ENCODE peak calls at places on chromosomes 16 and 17, in ten cellular contexts. One of them, this sample, is unnamed.

GRCh38 chr17:28018439-28019070 is 23.9 kb upstream of the NLK start:
- DNase-seq in uterus: peak; percentile 30
- DNase-seq in pancreas: no peak
- DNase-seq in astrocyte: peak; percentile 11
- DNase-seq in colonic mucosa: no peak
- DNase-seq in neural progenitor cell: no peak
- DNase-seq in prostate gland: no peak
- DNase-seq in left ventricle myocardium inferior: peak; percentile 31
- DNase-seq in ovary: no peak
- DNase-seq in heart right ventricle: peak; percentile 31
- DNase-seq in this sample: no peak

GRCh38 chr17:76983075-76983411 is 114.8 kb downstream of the MGAT5B start:
- DNase-seq in uterus: no peak
- DNase-seq in pancreas: no peak
- DNase-seq in astrocyte: no peak
- DNase-seq in colonic mucosa: no peak
- DNase-seq in neural progenitor cell: no peak
- DNase-seq in prostate gland: no peak
- DNase-seq in left ventricle myocardium inferior: no peak
- DNase-seq in ovary: no peak
- DNase-seq in heart right ventricle: no peak
- DNase-seq in this sample: no peak

GRCh38 chr16:35559911-35560636 is 2100.7 kb downstream of the TP53TG3F start:
- DNase-seq in uterus: no peak
- DNase-seq in pancreas: no peak
- DNase-seq in astrocyte: no peak
- DNase-seq in colonic mucosa: no peak
- DNase-seq in neural progenitor cell: no peak
- DNase-seq in prostate gland: no peak
- DNase-seq in left ventricle myocardium inferior: no peak
- DNase-seq in ovary: no peak
- DNase-seq in heart right ventricle: no peak
- DNase-seq in this sample: no peak

GRCh38 chr16:12951392-12951791 is 50.0 kb downstream of the SHISA9 start:
- DNase-seq in uterus: no peak
- DNase-seq in pancreas: peak; percentile 11
- DNase-seq in astrocyte: no peak
- DNase-seq in colonic mucosa: no peak
- DNase-seq in neural progenitor cell: no peak
- DNase-seq in prostate gland: no peak
- DNase-seq in left ventricle myocardium inferior: no peak
- DNase-seq in ovary: no peak
- DNase-seq in heart right ventricle: no peak
- DNase-seq in this sample: no peak

GRCh38 chr16:81263470-81264200 is 25.1 kb downstream of the BCO1 start:
- DNase-seq in uterus: peak; percentile 80
- DNase-seq in pancreas: no peak
- DNase-seq in astrocyte: peak; percentile 93
- DNase-seq in colonic mucosa: no peak
- DNase-seq in neural progenitor cell: no peak
- DNase-seq in prostate gland: no peak
- DNase-seq in left ventricle myocardium inferior: no peak
- DNase-seq in ovary: peak; percentile 75
- DNase-seq in heart right ventricle: no peak
- DNase-seq in this sample: no peak

GRCh38 chr17:64173646-64174045 is 43.7 kb upstream of the ERN1 start:
- DNase-seq in uterus: no peak
- DNase-seq in pancreas: no peak
- DNase-seq in astrocyte: no peak
- DNase-seq in colonic mucosa: no peak
- DNase-seq in neural progenitor cell: no peak
- DNase-seq in prostate gland: no peak
- DNase-seq in left ventricle myocardium inferior: no peak
- DNase-seq in ovary: no peak
- DNase-seq in heart right ventricle: no peak
- DNase-seq in this sample: no peak

GRCh38 chr17:56481654-56482053 is 111.8 kb upstream of the NOG start:
- DNase-seq in uterus: no peak
- DNase-seq in pancreas: no peak
- DNase-seq in astrocyte: no peak
- DNase-seq in colonic mucosa: no peak
- DNase-seq in neural progenitor cell: no peak
- DNase-seq in prostate gland: no peak
- DNase-seq in left ventricle myocardium inferior: no peak
- DNase-seq in ovary: no peak
- DNase-seq in heart right ventricle: no peak
- DNase-seq in this sample: no peak

GRCh38 chr16:72963508-72963907 is 84.4 kb downstream of the ZFHX3 start:
- DNase-seq in uterus: no peak
- DNase-seq in pancreas: no peak
- DNase-seq in astrocyte: no peak
- DNase-seq in colonic mucosa: no peak
- DNase-seq in neural progenitor cell: no peak
- DNase-seq in prostate gland: no peak
- DNase-seq in left ventricle myocardium inferior: no peak
- DNase-seq in ovary: no peak
- DNase-seq in heart right ventricle: no peak
- DNase-seq in this sample: no peak

GRCh38 chr16:49576173-49576494 is 202.5 kb downstream of the C16orf78 start:
- DNase-seq in uterus: no peak
- DNase-seq in pancreas: no peak
- DNase-seq in astrocyte: no peak
- DNase-seq in colonic mucosa: no peak
- DNase-seq in neural progenitor cell: no peak
- DNase-seq in prostate gland: no peak
- DNase-seq in left ventricle myocardium inferior: no peak
- DNase-seq in ovary: no peak
- DNase-seq in heart right ventricle: no peak
- DNase-seq in this sample: no peak

GRCh38 chr16:53433930-53434435 is 288 bp upstream of the RBL2 start:
- DNase-seq in uterus: peak; percentile 83
- DNase-seq in pancreas: no peak
- DNase-seq in astrocyte: no peak
- DNase-seq in colonic mucosa: no peak
- DNase-seq in neural progenitor cell: no peak
- DNase-seq in prostate gland: no peak
- DNase-seq in left ventricle myocardium inferior: no peak
- DNase-seq in ovary: no peak
- DNase-seq in heart right ventricle: no peak
- DNase-seq in this sample: no peak

GRCh38 chr17:17511971-17512858 is 16.0 kb upstream of the RASD1 start:
- DNase-seq in uterus: peak; percentile 47
- DNase-seq in pancreas: no peak
- DNase-seq in astrocyte: peak; percentile 95
- DNase-seq in colonic mucosa: no peak
- DNase-seq in neural progenitor cell: no peak
- DNase-seq in prostate gland: no peak
- DNase-seq in left ventricle myocardium inferior: peak; percentile 9
- DNase-seq in ovary: peak; percentile 7
- DNase-seq in heart right ventricle: no peak
- DNase-seq in this sample: peak; percentile 75

GRCh38 chr16:58426960-58427359 is 34.7 kb downstream of the GINS3 start:
- DNase-seq in uterus: no peak
- DNase-seq in pancreas: no peak
- DNase-seq in astrocyte: no peak
- DNase-seq in colonic mucosa: no peak
- DNase-seq in neural progenitor cell: no peak
- DNase-seq in prostate gland: no peak
- DNase-seq in left ventricle myocardium inferior: peak; percentile 77
- DNase-seq in ovary: no peak
- DNase-seq in heart right ventricle: peak; percentile 65
- DNase-seq in this sample: no peak

GRCh38 chr16:5018791-5019190 is 14.9 kb downstream of the NAGPA start:
- DNase-seq in uterus: no peak
- DNase-seq in pancreas: no peak
- DNase-seq in astrocyte: no peak
- DNase-seq in colonic mucosa: no peak
- DNase-seq in neural progenitor cell: no peak
- DNase-seq in prostate gland: no peak
- DNase-seq in left ventricle myocardium inferior: no peak
- DNase-seq in ovary: peak; percentile 39
- DNase-seq in heart right ventricle: no peak
- DNase-seq in this sample: no peak

GRCh38 chr17:77861133-77861695 is 97.3 kb upstream of the TNRC6C start:
- DNase-seq in uterus: no peak
- DNase-seq in pancreas: no peak
- DNase-seq in astrocyte: no peak
- DNase-seq in colonic mucosa: no peak
- DNase-seq in neural progenitor cell: no peak
- DNase-seq in prostate gland: no peak
- DNase-seq in left ventricle myocardium inferior: no peak
- DNase-seq in ovary: no peak
- DNase-seq in heart right ventricle: no peak
- DNase-seq in this sample: no peak

DNA sequence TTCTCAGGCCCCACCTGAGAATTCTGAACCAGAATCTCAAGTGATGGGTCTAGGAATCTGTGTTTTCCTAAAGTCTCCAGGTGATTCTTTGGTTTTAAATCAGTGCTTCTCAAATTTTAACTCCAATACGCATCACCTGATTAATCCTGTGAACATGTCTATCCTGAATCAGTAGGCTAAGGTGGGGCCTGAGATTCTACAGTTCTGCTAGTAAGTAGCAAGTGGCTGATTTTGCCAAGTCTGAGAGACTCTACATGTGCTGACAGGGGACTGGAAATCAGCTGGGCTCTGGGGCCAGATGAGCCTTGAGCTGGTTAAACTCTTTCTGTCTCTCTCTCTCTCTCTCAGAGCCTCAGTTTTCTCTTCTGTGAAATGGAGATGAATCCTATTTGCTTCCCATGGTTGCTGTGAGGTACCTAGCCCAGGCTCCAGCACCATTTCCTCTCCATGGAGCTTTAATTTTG is 9.0 kb downstream of the CCR7 start:
- DNase-seq in uterus: no peak
- DNase-seq in pancreas: no peak
- DNase-seq in astrocyte: no peak
- DNase-seq in colonic mucosa: no peak
- DNase-seq in neural progenitor cell: no peak
- DNase-seq in prostate gland: no peak
- DNase-seq in left ventricle myocardium inferior: no peak
- DNase-seq in ovary: no peak
- DNase-seq in heart right ventricle: no peak
- DNase-seq in this sample: no peak
- H3K36me3 ChIP-seq in uterus: no peaks in the 10 kb centered on the region
- H3K36me3 ChIP-seq in pancreas: no peaks in the 10 kb centered on the region
- H3K36me3 ChIP-seq in astrocyte: no peaks in the 10 kb centered on the region
- H3K36me3 ChIP-seq in colonic mucosa: no peaks in the 10 kb centered on the region
- H3K36me3 ChIP-seq in neural progenitor cell: no peaks in the 10 kb centered on the region
- H3K36me3 ChIP-seq in prostate gland: no peaks in the 10 kb centered on the region
- H3K36me3 ChIP-seq in left ventricle myocardium inferior: no peaks in the 10 kb centered on the region
- H3K36me3 ChIP-seq in ovary: no peaks in the 10 kb centered on the region
- H3K36me3 ChIP-seq in heart right ventricle: no peaks in the 10 kb centered on the region
- H3K36me3 ChIP-seq in this sample: no peaks in the 10 kb centered on the region

GRCh38 chr16:74695450-74696422 is 4.9 kb downstream of the MLKL start:
- DNase-seq in uterus: peak; percentile 87
- DNase-seq in pancreas: peak; percentile 84
- DNase-seq in astrocyte: peak; percentile 84
- DNase-seq in colonic mucosa: peak; percentile 86
- DNase-seq in neural progenitor cell: peak; percentile 88
- DNase-seq in prostate gland: peak; percentile 69
- DNase-seq in left ventricle myocardium inferior: peak; percentile 70
- DNase-seq in ovary: peak; percentile 77
- DNase-seq in heart right ventricle: peak; percentile 70
- DNase-seq in this sample: peak; percentile 85
- H3K4me3 ChIP-seq in uterus: peak overlapping the region; percentile 36
- H3K4me3 ChIP-seq in pancreas: no peak overlapping the region
- H3K4me3 ChIP-seq in astrocyte: peak overlapping the region; percentile 32
- H3K4me3 ChIP-seq in colonic mucosa: peak overlapping the region; percentile 29
- H3K4me3 ChIP-seq in neural progenitor cell: peak overlapping the region; percentile 46
- H3K4me3 ChIP-seq in prostate gland: peak overlapping the region; percentile 10
- H3K4me3 ChIP-seq in left ventricle myocardium inferior: peak overlapping the region; percentile 61
- H3K4me3 ChIP-seq in ovary: peak overlapping the region; percentile 39
- H3K4me3 ChIP-seq in heart right ventricle: peak overlapping the region; percentile 21
- H3K4me3 ChIP-seq in this sample: peak overlapping the region; percentile 35

GRCh38 chr16:87235810-87236515 is 81.2 kb downstream of the C16orf95 start:
- DNase-seq in uterus: no peak
- DNase-seq in pancreas: no peak
- DNase-seq in astrocyte: no peak
- DNase-seq in colonic mucosa: no peak
- DNase-seq in neural progenitor cell: peak; percentile 26
- DNase-seq in prostate gland: no peak
- DNase-seq in left ventricle myocardium inferior: no peak
- DNase-seq in ovary: no peak
- DNase-seq in heart right ventricle: no peak
- DNase-seq in this sample: no peak
- TF ChIP-seq CTCF in uterus: no peak
- TF ChIP-seq CTCF in pancreas: no peak
- TF ChIP-seq CTCF in astrocyte: no peak
- TF ChIP-seq CTCF in colonic mucosa: no peak
- TF ChIP-seq CTCF in neural progenitor cell: peak; percentile 21
- TF ChIP-seq CTCF in prostate gland: no peak
- TF ChIP-seq CTCF in left ventricle myocardium inferior: no peak
- TF ChIP-seq CTCF in ovary: no peak
- TF ChIP-seq CTCF in heart right ventricle: no peak
- TF ChIP-seq CTCF in this sample: no peak

GRCh38 chr16:84656557-84657130 is 8.3 kb downstream of the KLHL36 start:
- DNase-seq in uterus: no peak
- DNase-seq in pancreas: no peak
- DNase-seq in astrocyte: no peak
- DNase-seq in colonic mucosa: no peak
- DNase-seq in neural progenitor cell: no peak
- DNase-seq in prostate gland: no peak
- DNase-seq in left ventricle myocardium inferior: no peak
- DNase-seq in ovary: no peak
- DNase-seq in heart right ventricle: no peak
- DNase-seq in this sample: no peak
- H3K36me3 ChIP-seq in uterus: no peaks in the 10 kb centered on the region
- H3K36me3 ChIP-seq in pancreas: peaks cover 46% of the 10 kb centered on the region
- H3K36me3 ChIP-seq in astrocyte: peaks cover 16% of the 10 kb centered on the region
- H3K36me3 ChIP-seq in colonic mucosa: peaks cover 17% of the 10 kb centered on the region
- H3K36me3 ChIP-seq in neural progenitor cell: no peaks in the 10 kb centered on the region
- H3K36me3 ChIP-seq in prostate gland: peaks cover 14% of the 10 kb centered on the region
- H3K36me3 ChIP-seq in left ventricle myocardium inferior: peaks cover 97% of the 10 kb centered on the region
- H3K36me3 ChIP-seq in ovary: no peaks in the 10 kb centered on the region
- H3K36me3 ChIP-seq in heart right ventricle: peaks cover 95% of the 10 kb centered on the region
- H3K36me3 ChIP-seq in this sample: peaks cover 5% of the 10 kb centered on the region

GRCh38 chr16:14300631-14301149 is 229.6 kb downstream of the MRTFB start:
- DNase-seq in uterus: peak; percentile 77
- DNase-seq in pancreas: peak; percentile 82
- DNase-seq in astrocyte: peak; percentile 66
- DNase-seq in colonic mucosa: peak; percentile 62
- DNase-seq in neural progenitor cell: peak; percentile 62
- DNase-seq in prostate gland: peak; percentile 74
- DNase-seq in left ventricle myocardium inferior: peak; percentile 63
- DNase-seq in ovary: peak; percentile 78
- DNase-seq in heart right ventricle: peak; percentile 56
- DNase-seq in this sample: peak; percentile 28
- H3K4me3 ChIP-seq in uterus: peak overlapping the region; percentile 99
- H3K4me3 ChIP-seq in pancreas: no peak overlapping the region
- H3K4me3 ChIP-seq in astrocyte: no peak overlapping the region
- H3K4me3 ChIP-seq in colonic mucosa: no peak overlapping the region
- H3K4me3 ChIP-seq in neural progenitor cell: peak overlapping the region; percentile 100
- H3K4me3 ChIP-seq in prostate gland: peak overlapping the region; percentile 85
- H3K4me3 ChIP-seq in left ventricle myocardium inferior: peak overlapping the region; percentile 96
- H3K4me3 ChIP-seq in ovary: peak overlapping the region; percentile 75
- H3K4me3 ChIP-seq in heart right ventricle: peak overlapping the region; percentile 47
- H3K4me3 ChIP-seq in this sample: no peak overlapping the region

This sample was measured in kidney epithelial cell.